ENCODE peak calls at places on chromosomes 4 and X, in six cellular contexts. L is A549; E is lower leg skin; F is stomach; C is stimulated activated CD4-positive, alpha-beta T cell treated with anti-CD3 and anti-CD28 coated beads, TNF-alpha, amount 100 ng/mL, for 48 hours; J is HFF-Myc. N is an unnamed sample.

GRCh38 chr4:80713409-80713808 is 317.1 kb upstream of the BMP3 start:
- DNase-seq in C (no peak), J (no peak), F (no peak), L (no peak), E (no peak), N (no peak)

GRCh38 chr4:27985522-27985921 is 1124.9 kb downstream of the STIM2 start:
- DNase-seq in C (no peak), E (no peak), J (no peak), F (no peak), L (no peak), N (no peak)

GRCh38 chr4:53654300-53654758 is 63.0 kb upstream of the LNX1 start:
- DNase-seq in E (no peak), F (peak; percentile 54), L (no peak), J (no peak), C (no peak), N (peak; percentile 76)

GRCh38 chr4:128973384-128973783 is 120.0 kb downstream of the SCLT1 start:
- DNase-seq in C (no peak), L (no peak), E (no peak), J (no peak), F (no peak), N (no peak)

GRCh38 chr4:145108128-145108527 is 10.0 kb downstream of the ABCE1 start:
- DNase-seq in L (no peak), E (no peak), F (no peak), C (no peak), J (no peak), N (no peak)

GRCh38 chrX:69297521-69297920 is 132.3 kb upstream of the PJA1 start:
- DNase-seq in L (no peak), C (no peak), F (no peak), J (no peak), E (no peak), N (no peak)

GRCh38 chrX:41391606-41392005 is 55.5 kb upstream of the NYX start:
- DNase-seq in F (peak; percentile 57), J (no peak), E (no peak), C (no peak), L (no peak), N (no peak)

GRCh38 chrX:121570072-121570841 is 522.8 kb downstream of the GLUD2 start:
- DNase-seq in C (no peak), F (no peak), L (no peak), E (no peak), J (no peak), N (no peak)

GRCh38 chr4:8373973-8374545 is 66.5 kb downstream of the ACOX3 start:
- DNase-seq in C (no peak), J (no peak), E (no peak), F (no peak), L (no peak), N (no peak)

GRCh38 chrX:150366951-150367545 is 3.9 kb downstream of the MAMLD1 start:
- DNase-seq in J (no peak), C (no peak), F (no peak), E (no peak), L (peak; percentile 22), N (no peak)

N was measured in retinal pigment epithelial cell.